ENCODE peak calls at places on chromosomes 7 and 10, in six cellular contexts. One of them, this sample, is unnamed.

GRCh38 chr7:43071604-43072003 is 40.8 kb upstream of the HECW1 start:
- DNase-seq in HCT116: peak; percentile 12
- DNase-seq in OCI-LY7: peak; percentile 73
- DNase-seq in A549: no peak
- DNase-seq in mesendoderm: peak; percentile 86
- DNase-seq in neural progenitor cell: peak; percentile 81
- DNase-seq in this sample: peak; percentile 94

GRCh38 chr10:109647627-109648026 is 275.7 kb downstream of the XPNPEP1 start:
- DNase-seq in A549: no peak
- DNase-seq in mesendoderm: peak; percentile 26
- DNase-seq in HCT116: no peak
- DNase-seq in OCI-LY7: peak; percentile 3
- DNase-seq in neural progenitor cell: no peak
- DNase-seq in this sample: peak; percentile 30

GRCh38 chr7:36487756-36488336 is 98.2 kb downstream of the ANLN start:
- DNase-seq in HCT116: peak; percentile 59
- DNase-seq in mesendoderm: peak; percentile 59
- DNase-seq in OCI-LY7: peak; percentile 39
- DNase-seq in neural progenitor cell: peak; percentile 70
- DNase-seq in A549: peak; percentile 47
- DNase-seq in this sample: peak; percentile 66

GRCh38 chr7:101496017-101496416 is 133.1 kb downstream of the MYL10 start:
- DNase-seq in OCI-LY7: no peak
- DNase-seq in A549: no peak
- DNase-seq in neural progenitor cell: no peak
- DNase-seq in mesendoderm: no peak
- DNase-seq in HCT116: no peak
- DNase-seq in this sample: no peak

GRCh38 chr10:114767589-114768393 is 53.8 kb upstream of the FHIP2A start:
- DNase-seq in HCT116: no peak
- DNase-seq in A549: peak; percentile 44
- DNase-seq in neural progenitor cell: peak; percentile 46
- DNase-seq in OCI-LY7: no peak
- DNase-seq in mesendoderm: peak; percentile 35
- DNase-seq in this sample: peak; percentile 84

GRCh38 chr7:33186187-33186586 is 56.8 kb downstream of the BBS9 start:
- DNase-seq in HCT116: no peak
- DNase-seq in neural progenitor cell: peak; percentile 16
- DNase-seq in mesendoderm: peak; percentile 83
- DNase-seq in OCI-LY7: no peak
- DNase-seq in A549: no peak
- DNase-seq in this sample: peak; percentile 40

GRCh38 chr10:63382066-63382465 is 83.7 kb downstream of the JMJD1C start:
- DNase-seq in A549: no peak
- DNase-seq in OCI-LY7: no peak
- DNase-seq in mesendoderm: no peak
- DNase-seq in HCT116: no peak
- DNase-seq in neural progenitor cell: no peak
- DNase-seq in this sample: no peak

GRCh38 chr7:128060018-128060417 is 28.8 kb upstream of the LRRC4 start:
- DNase-seq in OCI-LY7: no peak
- DNase-seq in mesendoderm: peak; percentile 57
- DNase-seq in A549: no peak
- DNase-seq in HCT116: no peak
- DNase-seq in neural progenitor cell: no peak
- DNase-seq in this sample: peak; percentile 33

GRCh38 chr10:86828145-86828544 is 71.7 kb downstream of the BMPR1A start:
- DNase-seq in mesendoderm: no peak
- DNase-seq in neural progenitor cell: no peak
- DNase-seq in HCT116: no peak
- DNase-seq in OCI-LY7: no peak
- DNase-seq in A549: no peak
- DNase-seq in this sample: no peak

GRCh38 chr7:131111081-131111576 is 216.5 kb upstream of the MKLN1 start:
- DNase-seq in OCI-LY7: peak; percentile 32
- DNase-seq in HCT116: no peak
- DNase-seq in A549: peak; percentile 55
- DNase-seq in mesendoderm: peak; percentile 70
- DNase-seq in neural progenitor cell: peak; percentile 39
- DNase-seq in this sample: no peak

GRCh38 chr10:50896721-50897120 is 11.3 kb upstream of the A1CF start:
- DNase-seq in OCI-LY7: no peak
- DNase-seq in neural progenitor cell: no peak
- DNase-seq in HCT116: no peak
- DNase-seq in mesendoderm: no peak
- DNase-seq in A549: no peak
- DNase-seq in this sample: no peak

GRCh38 chr10:50894312-50894711 is 8.9 kb upstream of the A1CF start:
- DNase-seq in neural progenitor cell: no peak
- DNase-seq in OCI-LY7: no peak
- DNase-seq in A549: no peak
- DNase-seq in HCT116: no peak
- DNase-seq in mesendoderm: no peak
- DNase-seq in this sample: no peak

DNA sequence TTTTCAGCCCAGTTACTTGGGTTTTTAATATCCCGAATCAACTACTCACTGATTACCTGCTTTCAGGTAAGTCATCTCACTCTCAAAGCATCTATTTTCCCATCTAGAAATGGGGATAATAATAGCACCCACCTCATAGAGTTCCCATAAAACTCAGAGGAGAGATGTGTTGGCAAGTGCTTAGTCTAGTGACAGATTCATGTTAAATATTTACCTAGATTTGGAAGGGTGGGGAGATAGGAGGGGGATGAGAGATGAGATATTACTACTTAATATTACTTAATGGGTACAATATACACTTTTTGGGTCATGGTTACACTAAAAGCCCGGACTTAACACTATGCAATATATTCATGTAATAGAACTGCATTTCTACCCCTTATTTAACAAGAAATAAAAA is 7.0 kb upstream of the A1CF start:
- DNase-seq in HCT116: no peak
- DNase-seq in OCI-LY7: no peak
- DNase-seq in A549: no peak
- DNase-seq in neural progenitor cell: no peak
- DNase-seq in mesendoderm: no peak
- DNase-seq in this sample: no peak
- H3K4me2 ChIP-seq in HCT116: no peak overlapping the region
- H3K4me2 ChIP-seq in OCI-LY7: no peak overlapping the region
- H3K4me2 ChIP-seq in A549: no peak overlapping the region
- H3K4me2 ChIP-seq in neural progenitor cell: no peak overlapping the region
- H3K4me2 ChIP-seq in mesendoderm: no peak overlapping the region
- H3K4me2 ChIP-seq in this sample: no peak overlapping the region

GRCh38 chr10:30495687-30496086 is 61.7 kb downstream of the MAP3K8 start:
- DNase-seq in OCI-LY7: no peak
- DNase-seq in HCT116: no peak
- DNase-seq in A549: no peak
- DNase-seq in mesendoderm: no peak
- DNase-seq in neural progenitor cell: no peak
- DNase-seq in this sample: no peak
- H3K4me2 ChIP-seq in OCI-LY7: no peak overlapping the region
- H3K4me2 ChIP-seq in HCT116: no peak overlapping the region
- H3K4me2 ChIP-seq in A549: no peak overlapping the region
- H3K4me2 ChIP-seq in mesendoderm: no peak overlapping the region
- H3K4me2 ChIP-seq in neural progenitor cell: no peak overlapping the region
- H3K4me2 ChIP-seq in this sample: no peak overlapping the region

DNA sequence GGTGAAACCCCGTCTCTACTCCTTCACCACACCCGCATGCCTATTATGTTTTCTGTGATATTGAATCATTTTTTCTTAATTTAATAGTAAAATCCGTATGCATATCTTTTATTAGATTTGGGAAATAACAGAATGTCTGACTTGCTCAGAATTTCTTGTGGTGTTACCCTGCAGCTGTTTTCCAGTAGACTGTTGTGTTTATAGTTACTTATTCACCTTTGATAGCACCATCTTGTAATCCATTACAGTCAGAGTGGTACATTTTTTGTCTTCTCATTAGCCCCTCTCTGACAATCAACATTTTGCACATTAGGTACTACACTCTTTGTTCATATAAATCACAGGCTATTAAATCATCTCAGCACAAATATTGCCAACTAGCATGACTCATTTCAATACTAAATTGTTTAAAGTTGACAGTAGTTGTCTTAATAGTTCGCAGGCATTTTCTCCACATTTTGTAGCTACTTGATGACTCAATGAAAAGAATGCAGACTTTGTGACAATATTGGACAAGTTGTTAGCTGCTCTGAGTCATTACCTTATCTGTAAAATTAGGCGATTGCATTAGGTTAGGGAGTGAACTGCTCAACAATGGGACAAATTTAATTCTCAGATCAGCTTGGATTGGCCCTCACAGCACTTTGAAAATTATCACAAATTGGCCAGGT is 17.8 kb upstream of the SLC16A12 start:
- DNase-seq in OCI-LY7: no peak
- DNase-seq in A549: peak; percentile 41
- DNase-seq in neural progenitor cell: no peak
- DNase-seq in mesendoderm: no peak
- DNase-seq in HCT116: peak; percentile 82
- DNase-seq in this sample: no peak
- H3K4me2 ChIP-seq in OCI-LY7: no peak overlapping the region
- H3K4me2 ChIP-seq in A549: peak overlapping the region; percentile 30
- H3K4me2 ChIP-seq in neural progenitor cell: no peak overlapping the region
- H3K4me2 ChIP-seq in mesendoderm: no peak overlapping the region
- H3K4me2 ChIP-seq in HCT116: peak overlapping the region; percentile 64
- H3K4me2 ChIP-seq in this sample: no peak overlapping the region

DNA sequence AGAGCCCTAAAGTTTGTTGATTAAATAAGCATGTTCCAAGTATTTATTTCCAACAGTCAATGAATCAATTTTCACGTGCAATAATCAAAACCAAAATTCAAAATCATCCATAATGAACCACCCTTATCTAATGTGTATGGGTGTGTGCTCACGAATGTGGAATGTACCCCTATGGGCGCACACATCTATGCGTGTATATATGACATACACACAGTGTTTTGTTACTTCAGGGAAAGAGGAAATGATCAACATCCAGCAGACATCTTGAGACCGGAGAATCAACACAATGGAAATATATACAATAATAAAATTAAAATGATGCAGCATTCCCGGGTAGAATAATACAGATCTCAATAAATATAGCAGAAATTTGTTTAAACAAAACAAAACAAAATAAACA is 3.3 kb downstream of the FEZF1 start:
- DNase-seq in neural progenitor cell: no peak
- DNase-seq in mesendoderm: no peak
- DNase-seq in OCI-LY7: no peak
- DNase-seq in A549: no peak
- DNase-seq in HCT116: no peak
- DNase-seq in this sample: no peak
- H3K4me2 ChIP-seq in neural progenitor cell: peak overlapping the region; percentile 98
- H3K4me2 ChIP-seq in mesendoderm: no peak overlapping the region
- H3K4me2 ChIP-seq in OCI-LY7: no peak overlapping the region
- H3K4me2 ChIP-seq in A549: no peak overlapping the region
- H3K4me2 ChIP-seq in HCT116: no peak overlapping the region
- H3K4me2 ChIP-seq in this sample: no peak overlapping the region

DNA sequence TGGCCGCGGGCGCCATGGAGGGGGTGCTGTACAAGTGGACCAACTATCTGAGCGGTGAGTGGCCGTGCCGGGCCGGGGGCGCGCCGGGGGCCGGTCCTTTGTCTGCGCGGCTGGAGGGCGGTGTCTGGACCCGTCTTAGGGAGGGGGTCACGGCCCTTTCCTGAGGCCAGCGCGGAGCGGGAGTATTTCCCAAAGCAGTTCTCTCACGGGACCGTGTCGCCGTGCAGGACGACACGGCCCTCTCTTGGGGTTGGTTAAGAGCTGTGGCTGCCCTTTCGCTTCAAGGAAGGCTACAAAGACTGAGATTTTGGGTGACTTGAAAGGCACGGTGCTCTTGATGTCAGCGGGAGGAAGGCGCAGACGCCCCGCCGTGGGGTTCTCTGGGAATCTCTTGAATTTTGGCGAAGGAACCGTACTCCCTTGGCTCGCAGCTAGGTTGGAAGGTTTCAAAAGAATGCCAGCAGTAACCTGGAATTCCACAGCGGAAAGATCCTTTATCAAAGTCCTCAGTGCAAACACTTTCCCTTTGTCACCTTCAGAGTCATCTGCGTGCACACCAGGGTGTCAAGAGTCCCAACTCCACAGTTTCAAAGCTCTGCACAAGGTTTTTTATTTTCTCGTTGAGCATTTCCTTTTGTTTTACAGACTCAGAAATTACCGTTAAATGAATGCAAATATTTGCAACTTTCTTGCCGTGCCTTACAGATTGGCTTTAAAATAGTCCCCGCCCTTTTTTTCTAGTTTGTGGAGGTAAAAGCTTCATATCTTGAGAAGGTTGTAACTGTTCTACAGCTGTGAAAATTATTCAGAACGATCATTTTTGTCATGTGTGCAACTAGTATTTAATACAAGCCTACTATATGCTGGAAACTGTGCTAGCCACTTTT is 780 bp downstream of the PLEKHA8 start:
- DNase-seq in mesendoderm: peak; percentile 87
- DNase-seq in A549: peak; percentile 40
- DNase-seq in neural progenitor cell: peak; percentile 74
- DNase-seq in HCT116: peak; percentile 12
- DNase-seq in OCI-LY7: peak; percentile 70
- DNase-seq in this sample: peak; percentile 85
- H3K4me2 ChIP-seq in mesendoderm: peak overlapping the region; percentile 86
- H3K4me2 ChIP-seq in A549: peak overlapping the region; percentile 76
- H3K4me2 ChIP-seq in neural progenitor cell: peak overlapping the region; percentile 94
- H3K4me2 ChIP-seq in HCT116: peak overlapping the region; percentile 94
- H3K4me2 ChIP-seq in OCI-LY7: peak overlapping the region; percentile 81
- H3K4me2 ChIP-seq in this sample: peak overlapping the region; percentile 88

GRCh38 chr7:111126987-111127386 is 36.1 kb downstream of the LRRN3 start:
- DNase-seq in neural progenitor cell: no peak
- DNase-seq in HCT116: no peak
- DNase-seq in A549: no peak
- DNase-seq in OCI-LY7: no peak
- DNase-seq in mesendoderm: peak; percentile 2
- DNase-seq in this sample: no peak
- H3K4me2 ChIP-seq in neural progenitor cell: no peak overlapping the region
- H3K4me2 ChIP-seq in HCT116: no peak overlapping the region
- H3K4me2 ChIP-seq in A549: peak overlapping the region; percentile 15
- H3K4me2 ChIP-seq in OCI-LY7: no peak overlapping the region
- H3K4me2 ChIP-seq in mesendoderm: no peak overlapping the region
- H3K4me2 ChIP-seq in this sample: no peak overlapping the region

GRCh38 chr7:18179058-18179457 is 151.4 kb upstream of the PRPS1L1 start:
- DNase-seq in neural progenitor cell: no peak
- DNase-seq in mesendoderm: no peak
- DNase-seq in HCT116: no peak
- DNase-seq in A549: no peak
- DNase-seq in OCI-LY7: no peak
- DNase-seq in this sample: no peak

GRCh38 chr7:18177815-18178660 is 150.4 kb upstream of the PRPS1L1 start:
- DNase-seq in HCT116: no peak
- DNase-seq in OCI-LY7: no peak
- DNase-seq in mesendoderm: peak; percentile 80
- DNase-seq in neural progenitor cell: no peak
- DNase-seq in A549: no peak
- DNase-seq in this sample: no peak

GRCh38 chr7:18174996-18175395 is 147.3 kb upstream of the PRPS1L1 start:
- DNase-seq in mesendoderm: peak; percentile 4
- DNase-seq in OCI-LY7: no peak
- DNase-seq in A549: no peak
- DNase-seq in HCT116: no peak
- DNase-seq in neural progenitor cell: no peak
- DNase-seq in this sample: no peak

GRCh38 chr7:18177129-18177814 is 149.6 kb upstream of the PRPS1L1 start:
- DNase-seq in HCT116: no peak
- DNase-seq in neural progenitor cell: no peak
- DNase-seq in mesendoderm: peak; percentile 34
- DNase-seq in OCI-LY7: no peak
- DNase-seq in A549: no peak
- DNase-seq in this sample: no peak

GRCh38 chr7:18175801-18176450 is 148.3 kb upstream of the PRPS1L1 start:
- DNase-seq in HCT116: no peak
- DNase-seq in mesendoderm: peak; percentile 27
- DNase-seq in neural progenitor cell: no peak
- DNase-seq in OCI-LY7: no peak
- DNase-seq in A549: no peak
- DNase-seq in this sample: no peak
- H3K4me2 ChIP-seq in HCT116: no peak overlapping the region
- H3K4me2 ChIP-seq in mesendoderm: no peak overlapping the region
- H3K4me2 ChIP-seq in neural progenitor cell: no peak overlapping the region
- H3K4me2 ChIP-seq in OCI-LY7: no peak overlapping the region
- H3K4me2 ChIP-seq in A549: peak overlapping the region; percentile 57
- H3K4me2 ChIP-seq in this sample: no peak overlapping the region